ENCODE peak calls at places on chromosomes 3 and 15, in seven cellular contexts. One of them, this sample, is unnamed.

GRCh38 chr3:127615631-127616305 is 13.2 kb upstream of the PODXL2 start:
- DNase-seq in IMR-90: no peak
- DNase-seq in A549: no peak
- DNase-seq in GM12878: no peak
- DNase-seq in HepG2: no peak
- DNase-seq in K562: no peak
- DNase-seq in H1: no peak
- DNase-seq in this sample: no peak

GRCh38 chr3:87260270-87260669 is 16.1 kb downstream of the POU1F1 start:
- DNase-seq in IMR-90: peak; percentile 51
- DNase-seq in A549: peak; percentile 28
- DNase-seq in GM12878: no peak
- DNase-seq in HepG2: peak; percentile 39
- DNase-seq in K562: peak; percentile 16
- DNase-seq in H1: peak; percentile 56
- DNase-seq in this sample: peak; percentile 44

GRCh38 chr3:197154-197855 is 742 bp downstream of the CHL1 start:
- DNase-seq in IMR-90: no peak
- DNase-seq in A549: peak; percentile 7
- DNase-seq in GM12878: no peak
- DNase-seq in HepG2: no peak
- DNase-seq in K562: no peak
- DNase-seq in H1: peak; percentile 81
- DNase-seq in this sample: no peak

GRCh38 chr15:28786521-28786920 is 61.9 kb downstream of the GOLGA6L7 start:
- DNase-seq in IMR-90: no peak
- DNase-seq in A549: no peak
- DNase-seq in GM12878: no peak
- DNase-seq in HepG2: no peak
- DNase-seq in K562: no peak
- DNase-seq in H1: no peak
- DNase-seq in this sample: no peak

GRCh38 chr3:50156991-50157493 is 1.9 kb downstream of the SEMA3F start:
- DNase-seq in IMR-90: peak; percentile 40
- DNase-seq in A549: peak; percentile 17
- DNase-seq in GM12878: no peak
- DNase-seq in HepG2: no peak
- DNase-seq in K562: peak; percentile 27
- DNase-seq in H1: peak; percentile 71
- DNase-seq in this sample: no peak

GRCh38 chr3:134364936-134365765 is 9.1 kb downstream of the AMOTL2 start:
- DNase-seq in IMR-90: no peak
- DNase-seq in A549: no peak
- DNase-seq in GM12878: no peak
- DNase-seq in HepG2: no peak
- DNase-seq in K562: no peak
- DNase-seq in H1: no peak
- DNase-seq in this sample: no peak

GRCh38 chr3:141262306-141262705 is 30.7 kb downstream of the PXYLP1 start:
- DNase-seq in IMR-90: peak; percentile 94
- DNase-seq in A549: no peak
- DNase-seq in GM12878: no peak
- DNase-seq in HepG2: no peak
- DNase-seq in K562: no peak
- DNase-seq in H1: no peak
- DNase-seq in this sample: no peak

GRCh38 chr3:149659173-149659468 is 1.3 kb upstream of the WWTR1 start:
- DNase-seq in IMR-90: no peak
- DNase-seq in A549: no peak
- DNase-seq in GM12878: no peak
- DNase-seq in HepG2: no peak
- DNase-seq in K562: no peak
- DNase-seq in H1: no peak
- DNase-seq in this sample: no peak

GRCh38 chr15:29411299-29411698 is 141.7 kb upstream of the NSMCE3 start:
- DNase-seq in IMR-90: no peak
- DNase-seq in A549: no peak
- DNase-seq in GM12878: no peak
- DNase-seq in HepG2: no peak
- DNase-seq in K562: no peak
- DNase-seq in H1: no peak
- DNase-seq in this sample: no peak

GRCh38 chr15:49741721-49742120 is 120.9 kb downstream of the DTWD1 start:
- DNase-seq in IMR-90: no peak
- DNase-seq in A549: no peak
- DNase-seq in GM12878: no peak
- DNase-seq in HepG2: no peak
- DNase-seq in K562: no peak
- DNase-seq in H1: no peak
- DNase-seq in this sample: no peak

GRCh38 chr15:84633311-84634227 is 20.5 kb downstream of the WDR73 start:
- DNase-seq in IMR-90: peak; percentile 67
- DNase-seq in A549: no peak
- DNase-seq in GM12878: no peak
- DNase-seq in HepG2: peak; percentile 18
- DNase-seq in K562: peak; percentile 63
- DNase-seq in H1: peak; percentile 81
- DNase-seq in this sample: no peak

GRCh38 chr15:49990835-49991540 is 128.0 kb downstream of the ATP8B4 start:
- DNase-seq in IMR-90: peak; percentile 92
- DNase-seq in A549: no peak
- DNase-seq in GM12878: no peak
- DNase-seq in HepG2: no peak
- DNase-seq in K562: no peak
- DNase-seq in H1: no peak
- DNase-seq in this sample: no peak

GRCh38 chr3:22175899-22176298 is 424.9 kb upstream of the ZNF385D start:
- DNase-seq in IMR-90: no peak
- DNase-seq in A549: no peak
- DNase-seq in GM12878: no peak
- DNase-seq in HepG2: no peak
- DNase-seq in K562: no peak
- DNase-seq in H1: no peak
- DNase-seq in this sample: no peak

GRCh38 chr3:193292386-193292785 is 51.4 kb downstream of the PLAAT1 start:
- DNase-seq in IMR-90: no peak
- DNase-seq in A549: no peak
- DNase-seq in GM12878: no peak
- DNase-seq in HepG2: no peak
- DNase-seq in K562: no peak
- DNase-seq in H1: no peak
- DNase-seq in this sample: no peak

GRCh38 chr3:194278186-194278845 is 72.8 kb downstream of the CPN2 start:
- DNase-seq in IMR-90: no peak
- DNase-seq in A549: no peak
- DNase-seq in GM12878: no peak
- DNase-seq in HepG2: no peak
- DNase-seq in K562: no peak
- DNase-seq in H1: no peak
- DNase-seq in this sample: no peak

GRCh38 chr3:16085884-16086608 is 88.4 kb upstream of the GALNT15 start:
- DNase-seq in IMR-90: no peak
- DNase-seq in A549: no peak
- DNase-seq in GM12878: no peak
- DNase-seq in HepG2: no peak
- DNase-seq in K562: no peak
- DNase-seq in H1: no peak
- DNase-seq in this sample: no peak

GRCh38 chr3:107679911-107680310 is 157.1 kb downstream of the BBX start:
- DNase-seq in IMR-90: no peak
- DNase-seq in A549: no peak
- DNase-seq in GM12878: no peak
- DNase-seq in HepG2: no peak
- DNase-seq in K562: no peak
- DNase-seq in H1: no peak
- DNase-seq in this sample: no peak

GRCh38 chr15:41691471-41691870 is 31.3 kb downstream of the MGA start:
- DNase-seq in IMR-90: no peak
- DNase-seq in A549: no peak
- DNase-seq in GM12878: no peak
- DNase-seq in HepG2: no peak
- DNase-seq in K562: no peak
- DNase-seq in H1: no peak
- DNase-seq in this sample: no peak

GRCh38 chr3:36900474-36901443 is 44.1 kb downstream of the TRANK1 start:
- DNase-seq in IMR-90: no peak
- DNase-seq in A549: no peak
- DNase-seq in GM12878: no peak
- DNase-seq in HepG2: no peak
- DNase-seq in K562: no peak
- DNase-seq in H1: peak; percentile 11
- DNase-seq in this sample: no peak
- TF ChIP-seq CEBPB in IMR-90: no peak
- TF ChIP-seq CEBPB in A549: no peak
- TF ChIP-seq CEBPB in GM12878: no peak
- TF ChIP-seq CEBPB in HepG2: no peak
- TF ChIP-seq CEBPB in K562: no peak
- TF ChIP-seq CEBPB in H1: no peak
- TF ChIP-seq CEBPB in this sample: no peak

GRCh38 chr3:12393894-12394293 is 90.4 kb upstream of the TSEN2 start:
- DNase-seq in IMR-90: peak; percentile 87
- DNase-seq in A549: no peak
- DNase-seq in GM12878: no peak
- DNase-seq in HepG2: no peak
- DNase-seq in K562: no peak
- DNase-seq in H1: no peak
- DNase-seq in this sample: peak; percentile 23
- TF ChIP-seq CEBPB in IMR-90: peak; percentile 93
- TF ChIP-seq CEBPB in A549: peak; percentile 90
- TF ChIP-seq CEBPB in GM12878: no peak
- TF ChIP-seq CEBPB in HepG2: peak; percentile 63
- TF ChIP-seq CEBPB in K562: peak; percentile 82
- TF ChIP-seq CEBPB in H1: no peak
- TF ChIP-seq CEBPB in this sample: peak; percentile 99

DNA sequence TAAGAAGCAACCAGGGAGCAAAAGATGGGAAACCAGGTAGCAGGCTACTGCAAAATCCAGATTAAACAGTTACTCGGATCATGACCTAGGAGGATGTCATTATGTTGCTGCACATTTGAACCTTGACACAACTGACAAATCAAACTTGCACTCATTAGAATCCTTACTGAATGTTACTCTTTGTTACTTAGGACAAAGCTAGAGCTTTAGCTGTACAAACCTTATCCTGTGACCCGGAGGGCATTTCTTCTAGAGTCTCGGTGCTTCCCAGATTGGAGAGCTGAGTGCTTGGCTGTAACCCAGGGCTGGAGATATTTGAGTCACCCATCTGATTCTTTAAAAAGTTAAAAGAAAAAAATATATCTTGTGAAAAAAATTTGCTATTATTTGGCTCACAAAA is 43.4 kb downstream of the DCP1A start:
- DNase-seq in IMR-90: peak; percentile 11
- DNase-seq in A549: no peak
- DNase-seq in GM12878: no peak
- DNase-seq in HepG2: no peak
- DNase-seq in K562: no peak
- DNase-seq in H1: no peak
- DNase-seq in this sample: no peak
- TF ChIP-seq CEBPB in IMR-90: no peak
- TF ChIP-seq CEBPB in A549: no peak
- TF ChIP-seq CEBPB in GM12878: no peak
- TF ChIP-seq CEBPB in HepG2: no peak
- TF ChIP-seq CEBPB in K562: no peak
- TF ChIP-seq CEBPB in H1: no peak
- TF ChIP-seq CEBPB in this sample: no peak

DNA sequence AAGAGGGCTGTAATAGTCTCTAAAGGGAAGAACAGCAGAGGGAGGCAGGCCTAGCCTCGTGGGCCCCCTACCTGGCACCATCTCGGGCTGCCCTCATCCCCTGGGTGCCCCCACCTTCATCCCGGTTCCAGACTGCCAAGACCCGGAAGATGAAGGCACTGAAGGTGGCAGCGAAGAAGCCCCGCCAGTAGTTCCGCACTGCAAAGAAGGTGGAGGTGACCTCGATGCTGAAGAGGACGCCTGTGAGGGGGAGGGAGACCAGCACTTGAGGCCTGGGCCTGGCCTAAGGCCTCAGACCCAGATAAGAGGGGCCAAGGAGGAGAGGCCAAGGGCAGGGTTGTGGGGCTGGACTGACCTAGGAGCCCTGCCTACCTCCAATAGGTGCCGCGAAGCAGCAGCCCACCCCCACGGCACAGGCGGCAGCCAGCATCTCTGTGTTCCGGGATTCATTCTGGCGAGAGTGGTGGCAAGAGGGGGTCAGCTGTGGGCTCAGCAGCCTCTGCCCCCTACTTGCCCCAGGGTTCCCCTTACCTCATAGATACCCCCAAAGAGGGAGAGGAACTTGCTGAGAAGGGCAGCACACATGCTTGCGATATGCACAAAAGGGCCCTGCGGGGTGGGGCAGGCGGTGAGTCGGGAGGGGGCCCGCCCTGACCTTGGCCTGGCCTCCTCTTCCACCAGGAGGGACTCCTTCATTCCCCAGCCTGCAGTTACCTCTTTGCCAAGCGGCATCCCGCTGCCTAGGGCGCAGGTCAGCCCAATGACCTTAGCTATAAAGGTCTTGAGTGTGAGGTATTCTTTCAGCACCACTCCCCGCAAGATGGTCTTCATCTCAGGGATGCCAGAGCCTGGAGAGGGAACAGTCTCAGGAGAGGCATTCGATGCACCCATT is 3.9 kb downstream of the CLCN2 start:
- DNase-seq in IMR-90: no peak
- DNase-seq in A549: no peak
- DNase-seq in GM12878: no peak
- DNase-seq in HepG2: no peak
- DNase-seq in K562: peak; percentile 29
- DNase-seq in H1: no peak
- DNase-seq in this sample: no peak
- TF ChIP-seq CEBPB in IMR-90: no peak
- TF ChIP-seq CEBPB in A549: no peak
- TF ChIP-seq CEBPB in GM12878: no peak
- TF ChIP-seq CEBPB in HepG2: no peak
- TF ChIP-seq CEBPB in K562: no peak
- TF ChIP-seq CEBPB in H1: no peak
- TF ChIP-seq CEBPB in this sample: no peak

GRCh38 chr15:99279290-99279689 is 28.0 kb downstream of the LRRC28 start:
- DNase-seq in IMR-90: no peak
- DNase-seq in A549: no peak
- DNase-seq in GM12878: no peak
- DNase-seq in HepG2: no peak
- DNase-seq in K562: no peak
- DNase-seq in H1: no peak
- DNase-seq in this sample: no peak
- TF ChIP-seq CEBPB in IMR-90: no peak
- TF ChIP-seq CEBPB in A549: no peak
- TF ChIP-seq CEBPB in GM12878: no peak
- TF ChIP-seq CEBPB in HepG2: no peak
- TF ChIP-seq CEBPB in K562: no peak
- TF ChIP-seq CEBPB in H1: no peak
- TF ChIP-seq CEBPB in this sample: no peak

This sample was measured in HCT116.